ENCODE peak calls at places on chromosomes 6 and 20, in six cellular contexts. V is cardiac muscle cell, I is IMR-90, O is adrenal gland, Q is HL-60, Y is HFFc6. G is an unnamed sample.

GRCh38 chr6:6248651-6249050 is 71.8 kb downstream of the F13A1 start:
- DNase-seq in I (no peak), Q (no peak), O (no peak), Y (no peak), V (no peak), G (no peak)

GRCh38 chr6:116059713-116060571 is 749 bp downstream of the FRK start:
- DNase-seq in I (no peak), V (no peak), O (no peak), Y (no peak), Q (peak; percentile 22), G (peak; percentile 35)

GRCh38 chr6:24568687-24569086 is 73.9 kb downstream of the ALDH5A1 start:
- DNase-seq in O (no peak), I (no peak), Q (no peak), Y (no peak), V (no peak), G (no peak)

GRCh38 chr6:163865380-163865779 is 450.9 kb downstream of the QKI start:
- DNase-seq in O (no peak), Y (no peak), V (no peak), Q (no peak), I (no peak), G (no peak)

GRCh38 chr6:16704706-16705402 is 56.4 kb downstream of the ATXN1 start:
- DNase-seq in I (peak; percentile 79), Y (peak; percentile 61), O (no peak), Q (peak; percentile 43), V (peak; percentile 42), G (no peak)

GRCh38 chr6:96157018-96157565 is 141.3 kb downstream of the FUT9 start:
- DNase-seq in O (no peak), Y (no peak), Q (no peak), I (no peak), V (no peak), G (peak; percentile 38)

GRCh38 chr6:87922191-87922946 is 125.3 kb upstream of the SPACA1 start:
- DNase-seq in V (no peak), O (no peak), Y (no peak), I (no peak), Q (no peak), G (no peak)

GRCh38 chr6:155080876-155081845 is 86.0 kb downstream of the TIAM2 start:
- DNase-seq in V (peak; percentile 47), Q (no peak), I (peak; percentile 46), Y (no peak), O (no peak), G (no peak)

GRCh38 chr6:141848029-141848890 is 284.5 kb upstream of the GJE1 start:
- DNase-seq in O (no peak), Q (no peak), V (no peak), I (peak; percentile 1), Y (no peak), G (no peak)

GRCh38 chr6:47780510-47781356 is 1.1 kb upstream of the OPN5 start:
- DNase-seq in O (peak; percentile 34), I (peak; percentile 73), Q (peak; percentile 24), Y (peak; percentile 68), V (peak; percentile 67), G (peak; percentile 44)

GRCh38 chr6:42099340-42100028 is 42.9 kb downstream of the C6orf132 start:
- DNase-seq in Y (peak; percentile 26), O (peak; percentile 63), Q (no peak), V (no peak), I (peak; percentile 71), G (no peak)

GRCh38 chr6:93417421-93417996 is 1.9 kb downstream of the EPHA7 start:
- DNase-seq in I (no peak), V (peak; percentile 79), Q (no peak), O (no peak), Y (no peak), G (peak; percentile 13)

GRCh38 chr6:33621396-33622388 is 570 bp downstream of the ITPR3 start:
- DNase-seq in V (no peak), Q (no peak), O (peak; percentile 51), I (no peak), Y (no peak), G (peak; percentile 59)

GRCh38 chr6:11613858-11614257 is 76.3 kb downstream of the TMEM170B start:
- DNase-seq in Q (no peak), Y (peak; percentile 85), I (peak; percentile 98), V (no peak), O (no peak), G (no peak)

GRCh38 chr6:56524891-56525703 is 117.6 kb downstream of the DST start:
- DNase-seq in Y (peak; percentile 99), I (peak; percentile 96), V (no peak), O (no peak), Q (no peak), G (no peak)

GRCh38 chr6:167966540-167966905 is 30.9 kb upstream of the KIF25 start:
- DNase-seq in Y (no peak), O (no peak), V (no peak), I (no peak), Q (no peak), G (no peak)

GRCh38 chr6:167965602-167966539 is 31.6 kb upstream of the KIF25 start:
- DNase-seq in O (no peak), Y (no peak), Q (no peak), V (no peak), I (no peak), G (no peak)

GRCh38 chr6:167972193-167972592 is 25.3 kb upstream of the KIF25 start:
- DNase-seq in Q (no peak), V (no peak), O (no peak), Y (no peak), I (no peak), G (no peak)

GRCh38 chr6:167970236-167970635 is 27.2 kb upstream of the KIF25 start:
- DNase-seq in O (no peak), Y (no peak), Q (no peak), V (no peak), I (no peak), G (no peak)

DNA sequence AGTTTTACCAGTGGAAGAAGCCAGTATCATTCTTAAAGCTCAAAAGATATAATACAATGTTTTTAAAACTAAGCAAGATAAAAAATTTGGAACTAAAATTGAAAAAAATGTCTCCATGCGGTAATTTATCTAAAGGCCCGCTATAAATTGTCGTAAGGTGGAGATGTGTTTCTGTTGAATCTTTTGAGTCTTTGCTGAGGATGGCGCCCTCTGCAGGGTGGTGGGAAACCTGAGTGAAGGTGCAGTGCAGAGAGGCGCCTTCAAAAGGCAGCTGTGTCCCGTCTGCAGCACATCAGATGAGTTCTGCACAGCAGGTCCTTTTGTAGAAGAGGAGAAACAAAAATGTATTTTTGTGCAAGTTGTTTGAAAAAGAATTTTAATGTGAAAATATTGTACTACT is 29.4 kb upstream of the KIF25 start:
- DNase-seq in V (peak; percentile 34), Q (no peak), O (peak; percentile 13), I (no peak), Y (no peak), G (no peak)
- TF ChIP-seq CTCF in V (peak; percentile 31), Q (no peak), O (no peak), I (peak; percentile 22), Y (peak; percentile 68), G (no peak)

GRCh38 chr6:111566222-111566717 is 39.4 kb downstream of the TRAF3IP2 start:
- DNase-seq in I (peak; percentile 44), Q (no peak), Y (no peak), O (no peak), V (no peak), G (no peak)
- TF ChIP-seq CTCF in I (no peak), Q (no peak), Y (no peak), O (no peak), V (no peak), G (no peak)

GRCh38 chr20:5495026-5495425 is 178.3 kb upstream of the PROKR2 start:
- DNase-seq in Q (no peak), O (no peak), Y (no peak), V (no peak), I (no peak), G (no peak)
- TF ChIP-seq CTCF in Q (no peak), O (no peak), Y (no peak), V (no peak), I (no peak), G (no peak)

DNA sequence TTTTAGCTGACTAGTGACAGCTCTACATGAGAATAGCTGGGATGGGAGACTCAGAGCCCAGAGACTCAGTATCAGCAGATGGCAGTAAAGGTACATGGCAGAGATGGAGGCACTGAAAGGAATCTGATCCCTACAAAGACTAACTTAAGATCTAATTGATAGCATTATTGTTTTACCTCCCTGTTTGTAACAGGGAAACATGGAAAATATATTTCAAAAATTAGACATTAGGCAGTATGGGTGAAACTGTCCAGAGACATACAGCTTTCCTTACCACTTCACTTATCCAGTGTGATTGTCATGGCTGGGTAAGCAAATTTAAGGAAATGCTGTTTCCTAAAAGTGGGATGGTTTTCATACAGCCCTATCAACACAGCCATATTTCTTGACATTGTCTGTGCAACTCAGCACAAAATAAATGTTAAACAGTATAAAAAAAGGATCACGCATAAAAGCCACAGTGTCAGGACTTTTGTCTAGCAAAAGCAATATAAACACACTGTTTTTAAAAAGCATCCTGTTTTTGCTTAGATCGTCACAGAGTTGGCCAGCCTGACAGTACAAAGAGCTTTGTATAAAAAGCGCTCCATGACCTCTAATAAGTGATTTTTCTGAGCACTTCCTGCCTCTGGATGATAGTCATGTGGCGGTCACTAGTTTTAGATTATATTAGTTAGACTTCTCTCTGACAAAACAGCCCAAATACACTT is 376.9 kb downstream of the PHF3 start:
- DNase-seq in Y (no peak), V (peak; percentile 64), O (no peak), I (peak; percentile 78), Q (peak; percentile 5), G (peak; percentile 21)
- TF ChIP-seq CTCF in Y (no peak), V (peak; percentile 90), O (peak; percentile 42), I (peak; percentile 91), Q (no peak), G (peak; percentile 46)